ENCODE peak calls at places on chromosome 1, in nine cellular contexts. Z is kidney glomerular epithelial cell; N is activated CD4-positive, CD25-positive, alpha-beta regulatory T cell; C is NCI-H1417; Q is esophagus squamous epithelium; D is pons; K is iPS-NIHi11; O is progenitor cell of endocrine pancreas; I is uterus. Y is an unnamed sample.

GRCh38 chr1:230043102-230043501 is 23.9 kb upstream of the GALNT2 start:
- DNase-seq in Q (no peak), C (no peak), D (no peak), K (no peak), I (no peak), Z (no peak), O (no peak), N (no peak), Y (no peak)

GRCh38 chr1:96568639-96569038 is 152.9 kb upstream of the PTBP2 start:
- DNase-seq in Z (no peak), N (no peak), Q (no peak), K (no peak), D (no peak), I (no peak), O (no peak), C (no peak), Y (no peak)

GRCh38 chr1:6105218-6105679 is 59.6 kb downstream of the KCNAB2 start:
- DNase-seq in Z (no peak), O (no peak), Q (no peak), I (no peak), C (no peak), N (no peak), K (no peak), D (no peak), Y (no peak)

GRCh38 chr1:183349201-183349711 is 68.9 kb downstream of the NMNAT2 start:
- DNase-seq in Q (no peak), K (no peak), O (no peak), N (no peak), C (no peak), D (peak; percentile 81), Z (no peak), I (no peak), Y (no peak)

GRCh38 chr1:155210304-155210703 is 1.8 kb downstream of the MTX1 start:
- DNase-seq in O (no peak), K (no peak), Q (no peak), Z (no peak), D (no peak), I (no peak), N (no peak), C (no peak), Y (no peak)

GRCh38 chr1:113396585-113396984 is 6.3 kb downstream of the MAGI3 start:
- DNase-seq in K (no peak), C (no peak), O (no peak), I (no peak), Q (no peak), Z (peak; percentile 79), N (no peak), D (no peak), Y (no peak)

GRCh38 chr1:3229081-3229725 is 160.2 kb downstream of the PRDM16 start:
- DNase-seq in I (no peak), Q (no peak), C (no peak), N (no peak), O (no peak), D (no peak), K (no peak), Z (no peak), Y (no peak)

GRCh38 chr1:1554926-1555915 is 14.8 kb upstream of the TMEM240 start:
- DNase-seq in I (no peak), O (no peak), N (no peak), K (no peak), Z (peak; percentile 29), D (no peak), C (no peak), Q (no peak), Y (peak; percentile 48)

GRCh38 chr1:212212901-212213300 is 72.3 kb upstream of the PPP2R5A start:
- DNase-seq in Z (no peak), C (no peak), O (no peak), K (no peak), I (peak; percentile 37), Q (no peak), N (no peak), D (no peak), Y (no peak)

GRCh38 chr1:110177775-110178174 is 27.5 kb downstream of the SLC6A17 start:
- DNase-seq in D (no peak), Q (no peak), C (no peak), K (no peak), Z (no peak), N (no peak), O (no peak), I (no peak), Y (no peak)

GRCh38 chr1:197783510-197783948 is 8.2 kb upstream of the DENND1B start:
- DNase-seq in C (no peak), Q (no peak), N (no peak), O (no peak), Z (peak; percentile 17), D (no peak), I (no peak), K (no peak), Y (no peak)